ENCODE peak calls at places on chromosome 2, in nine cellular contexts. E is substantia nigra, F is midbrain, W is cardiac fibroblast, T is type B pancreatic cell, I is SJSA1, B is kidney epithelial cell, D is T-helper 1 cell, H is LoVo. O is an unnamed sample.
A peak's percentile ranks its signal among the peaks of the same experiment; 100 is the strongest.

GRCh38 chr2:219388127-219388844 is 574 bp upstream of the DNPEP start:
- DNase-seq in E (peak; percentile 99), F (peak; percentile 97), W (peak; percentile 95), T (peak; percentile 99), I (peak; percentile 98), B (peak; percentile 65), D (peak; percentile 99), H (peak; percentile 96), O (peak; percentile 92)

GRCh38 chr2:136665741-136666140 is 99.6 kb upstream of the THSD7B start:
- DNase-seq in E (no peak), F (no peak), W (no peak), T (no peak), I (no peak), B (no peak), D (no peak), H (no peak), O (no peak)

GRCh38 chr2:139495851-139496250 is 715.7 kb upstream of the NXPH2 start:
- DNase-seq in E (no peak), F (no peak), W (no peak), T (no peak), I (no peak), B (no peak), D (no peak), H (no peak), O (peak; percentile 88)

GRCh38 chr2:189213226-189213625 is 33.7 kb upstream of the COL5A2 start:
- DNase-seq in E (no peak), F (no peak), W (peak; percentile 46), T (no peak), I (no peak), B (no peak), D (no peak), H (no peak), O (no peak)

GRCh38 chr2:10732924-10733583 is 11.6 kb downstream of the ATP6V1C2 start:
- DNase-seq in E (no peak), F (no peak), W (no peak), T (no peak), I (no peak), B (no peak), D (no peak), H (no peak), O (no peak)

GRCh38 chr2:33529771-33530481 is 53.5 kb downstream of the RASGRP3 start:
- DNase-seq in E (no peak), F (no peak), W (peak; percentile 91), T (no peak), I (peak; percentile 81), B (peak; percentile 32), D (no peak), H (no peak), O (no peak)

GRCh38 chr2:112811841-112812306 is 24.7 kb downstream of the IL1B start:
- DNase-seq in E (no peak), F (no peak), W (peak; percentile 98), T (no peak), I (peak; percentile 79), B (peak; percentile 69), D (no peak), H (no peak), O (no peak)

GRCh38 chr2:36568533-36569246 is 29.3 kb downstream of the FEZ2 start:
- DNase-seq in E (no peak), F (no peak), W (peak; percentile 84), T (no peak), I (peak; percentile 71), B (no peak), D (no peak), H (peak; percentile 78), O (no peak)

GRCh38 chr2:226800941-226801784 is 1.5 kb upstream of the IRS1 start:
- DNase-seq in E (peak; percentile 88), F (peak; percentile 95), W (peak; percentile 76), T (peak; percentile 79), I (no peak), B (no peak), D (no peak), H (peak; percentile 25), O (no peak)

GRCh38 chr2:9398881-9399805 is 24.2 kb downstream of the ITGB1BP1 start:
- DNase-seq in E (no peak), F (no peak), W (no peak), T (no peak), I (no peak), B (no peak), D (no peak), H (no peak), O (no peak)

GRCh38 chr2:129480790-129481189 is 498.7 kb upstream of the RAB6C start:
- DNase-seq in E (no peak), F (no peak), W (no peak), T (no peak), I (no peak), B (no peak), D (no peak), H (no peak), O (no peak)

GRCh38 chr2:4662161-4662779 is 958.9 kb downstream of the DCDC2C start:
- DNase-seq in E (no peak), F (no peak), W (no peak), T (no peak), I (no peak), B (no peak), D (no peak), H (no peak), O (peak; percentile 45)

GRCh38 chr2:65974067-65974723 is 460.7 kb upstream of the MEIS1 start:
- DNase-seq in E (no peak), F (no peak), W (no peak), T (no peak), I (no peak), B (no peak), D (no peak), H (no peak), O (no peak)

GRCh38 chr2:204264068-204264693 is 281.1 kb upstream of the PARD3B start:
- DNase-seq in E (no peak), F (no peak), W (no peak), T (no peak), I (no peak), B (no peak), D (no peak), H (no peak), O (peak; percentile 86)

GRCh38 chr2:168127361-168127760 is 120.0 kb downstream of the STK39 start:
- DNase-seq in E (no peak), F (no peak), W (no peak), T (no peak), I (no peak), B (no peak), D (no peak), H (no peak), O (no peak)

GRCh38 chr2:43542285-43542933 is 53.4 kb downstream of the THADA start:
- DNase-seq in E (no peak), F (peak; percentile 12), W (peak; percentile 81), T (no peak), I (no peak), B (no peak), D (no peak), H (peak; percentile 44), O (peak; percentile 25)

GRCh38 chr2:86223098-86223681 is 23.9 kb downstream of the MRPL35 start:
- DNase-seq in E (peak; percentile 47), F (peak; percentile 65), W (peak; percentile 72), T (no peak), I (no peak), B (no peak), D (no peak), H (no peak), O (no peak)

GRCh38 chr2:205892141-205893064 is 193.6 kb downstream of the INO80D start:
- DNase-seq in E (no peak), F (peak; percentile 42), W (peak; percentile 41), T (no peak), I (peak; percentile 49), B (no peak), D (no peak), H (no peak), O (peak; percentile 73)

GRCh38 chr2:73323551-73323950 is 30.2 kb upstream of the EGR4 start:
- DNase-seq in E (no peak), F (no peak), W (no peak), T (no peak), I (no peak), B (no peak), D (no peak), H (no peak), O (no peak)

GRCh38 chr2:74740395-74741075 is 86.5 kb downstream of the SEMA4F start:
- DNase-seq in E (no peak), F (no peak), W (peak; percentile 96), T (no peak), I (peak; percentile 90), B (peak; percentile 92), D (no peak), H (peak; percentile 85), O (no peak)

GRCh38 chr2:7881038-7881437 is 800.8 kb upstream of the ID2 start:
- DNase-seq in E (no peak), F (no peak), W (no peak), T (no peak), I (peak; percentile 59), B (peak; percentile 49), D (no peak), H (no peak), O (no peak)

GRCh38 chr2:48510329-48510728 is 19.6 kb upstream of the STON1 start:
- DNase-seq in E (no peak), F (no peak), W (peak; percentile 83), T (no peak), I (no peak), B (no peak), D (no peak), H (no peak), O (no peak)

GRCh38 chr2:238881353-238882082 is 33.6 kb downstream of the TWIST2 start:
- DNase-seq in E (no peak), F (no peak), W (no peak), T (no peak), I (no peak), B (no peak), D (no peak), H (no peak), O (no peak)

GRCh38 chr2:206481056-206481455 is 37.7 kb downstream of the ADAM23 start:
- DNase-seq in E (no peak), F (no peak), W (no peak), T (no peak), I (no peak), B (no peak), D (no peak), H (no peak), O (no peak)

GRCh38 chr2:55759271-55759921 is 65.8 kb upstream of the PNPT1 start:
- DNase-seq in E (no peak), F (no peak), W (no peak), T (no peak), I (no peak), B (no peak), D (no peak), H (no peak), O (no peak)

GRCh38 chr2:105800953-105801635 is 56.4 kb downstream of the NCK2 start:
- DNase-seq in E (no peak), F (no peak), W (no peak), T (no peak), I (no peak), B (no peak), D (no peak), H (no peak), O (no peak)

GRCh38 chr2:170747921-170748320 is 22.3 kb upstream of the ERICH2 start:
- DNase-seq in E (no peak), F (no peak), W (peak; percentile 75), T (no peak), I (peak; percentile 54), B (no peak), D (no peak), H (no peak), O (no peak)

GRCh38 chr2:46954951-46955571 is 39.5 kb upstream of the MCFD2 start:
- DNase-seq in E (no peak), F (no peak), W (peak; percentile 90), T (no peak), I (peak; percentile 94), B (peak; percentile 85), D (no peak), H (peak; percentile 74), O (no peak)

GRCh38 chr2:46329803-46330775 is 32.9 kb downstream of the EPAS1 start:
- DNase-seq in E (no peak), F (no peak), W (peak; percentile 98), T (no peak), I (no peak), B (peak; percentile 93), D (no peak), H (no peak), O (no peak)

GRCh38 chr2:127094509-127095366 is 12.2 kb downstream of the BIN1 start:
- DNase-seq in E (peak; percentile 71), F (peak; percentile 60), W (peak; percentile 32), T (no peak), I (peak; percentile 69), B (no peak), D (no peak), H (peak; percentile 48), O (no peak)

GRCh38 chr2:96637385-96638143 is 548 bp downstream of the KANSL3 start:
- DNase-seq in E (peak; percentile 84), F (peak; percentile 78), W (peak; percentile 94), T (peak; percentile 83), I (peak; percentile 93), B (peak; percentile 50), D (peak; percentile 72), H (peak; percentile 76), O (peak; percentile 70)

O was measured in NCI-H146.